ENCODE peak calls at places on chromosomes 11 and 22, in six cellular contexts. T, W, Z, E, S and C are unnamed samples.

GRCh38 chr11:46876471-46876870 is 30.4 kb upstream of the CKAP5 start:
- DNase-seq in W (no peak), E (no peak), T (no peak), Z (no peak), S (no peak), C (no peak)

GRCh38 chr11:68933605-68934320 is 30.1 kb downstream of the IGHMBP2 start:
- DNase-seq in S (no peak), T (no peak), E (no peak), W (no peak), Z (no peak), C (no peak)

GRCh38 chr11:126793596-126793995 is 207.0 kb downstream of the KIRREL3 start:
- DNase-seq in Z (no peak), T (no peak), W (no peak), S (no peak), E (no peak), C (no peak)

GRCh38 chr11:5038336-5038735 is 8.0 kb upstream of the OR52J3 start:
- DNase-seq in W (no peak), E (no peak), S (no peak), Z (no peak), T (no peak), C (no peak)

GRCh38 chr11:131688056-131688693 is 317.8 kb downstream of the NTM start:
- DNase-seq in Z (no peak), E (peak), W (peak), S (peak), T (no peak), C (peak)

GRCh38 chr11:69442807-69443137 is 38.7 kb upstream of the LINC01488 start:
- DNase-seq in E (peak), S (peak), T (no peak), W (peak), Z (no peak), C (peak)

GRCh38 chr22:19292262-19293230 is 1.0 kb upstream of the CLTCL1 start:
- DNase-seq in S (no peak), T (no peak), W (no peak), E (peak), Z (no peak), C (no peak)

GRCh38 chr11:70760416-70761020 is 362.2 kb downstream of the CTTN start:
- DNase-seq in Z (no peak), W (no peak), T (no peak), S (no peak), E (no peak), C (no peak)

GRCh38 chr22:50001388-50002231 is 11.0 kb downstream of the IL17REL start:
- DNase-seq in Z (no peak), T (no peak), E (no peak), S (no peak), W (no peak), C (no peak)

GRCh38 chr11:33835143-33835878 is 56.6 kb downstream of the LMO2 start:
- DNase-seq in T (peak), W (peak), S (peak), Z (peak), E (no peak), C (peak)

GRCh38 chr11:30960387-30960992 is 374.3 kb upstream of the MPPED2 start:
- DNase-seq in W (peak), S (peak), Z (no peak), T (peak), E (no peak), C (peak)

GRCh38 chr11:124751741-124752470 is at the start of gene VSIG2:
- DNase-seq in W (no peak), S (peak), E (no peak), Z (no peak), T (no peak), C (no peak)

GRCh38 chr11:68314886-68315580 is 2.6 kb downstream of the LRP5 start:
- DNase-seq in Z (no peak), S (peak), W (peak), E (peak), T (peak), C (peak)

GRCh38 chr22:46050451-46050845 is 73.5 kb upstream of the WNT7B start:
- DNase-seq in E (no peak), S (no peak), Z (no peak), W (no peak), T (no peak), C (no peak)

GRCh38 chr22:40449676-40450035 is 79.3 kb downstream of the SGSM3 start:
- DNase-seq in W (no peak), T (no peak), E (no peak), S (no peak), Z (no peak), C (no peak)

GRCh38 chr11:18757742-18758294 is 31.8 kb upstream of the IGSF22 start:
- DNase-seq in S (no peak), T (no peak), W (no peak), E (no peak), Z (no peak), C (no peak)

GRCh38 chr22:37887610-37888378 is 18.3 kb upstream of the MICALL1 start:
- DNase-seq in E (no peak), W (no peak), T (no peak), S (no peak), Z (no peak), C (peak)

GRCh38 chr11:60343094-60343704 is 16.1 kb downstream of the MS4A6E start:
- DNase-seq in S (no peak), W (peak), T (peak), E (peak), Z (no peak), C (peak)

GRCh38 chr11:68402355-68403031 is 58.1 kb upstream of the PPP6R3 start:
- DNase-seq in T (no peak), Z (no peak), S (no peak), W (no peak), E (no peak), C (peak)

GRCh38 chr22:40525250-40525884 is 111.2 kb downstream of the MRTFA start:
- DNase-seq in Z (no peak), E (peak), T (no peak), S (no peak), W (peak), C (no peak)

GRCh38 chr22:19516378-19517170 is 7.6 kb downstream of the CLDN5 start:
- DNase-seq in T (no peak), E (no peak), Z (no peak), S (no peak), W (no peak), C (no peak)

GRCh38 chr11:125401235-125401634 is 94.8 kb downstream of the FEZ1 start:
- DNase-seq in Z (no peak), E (no peak), S (no peak), W (no peak), T (no peak), C (no peak)

GRCh38 chr11:62105611-62106245 is 18.1 kb upstream of the INCENP start:
- DNase-seq in Z (no peak), S (no peak), W (no peak), E (no peak), T (no peak), C (no peak)

GRCh38 chr11:62108971-62109391 is 14.8 kb upstream of the INCENP start:
- DNase-seq in E (no peak), Z (no peak), T (no peak), S (no peak), W (no peak), C (no peak)

GRCh38 chr11:62104816-62105610 is 18.8 kb upstream of the INCENP start:
- DNase-seq in S (no peak), Z (no peak), E (peak), T (no peak), W (no peak), C (no peak)

GRCh38 chr11:62104001-62104400 is 19.8 kb upstream of the INCENP start:
- DNase-seq in S (no peak), Z (no peak), T (no peak), E (no peak), W (no peak), C (no peak)

GRCh38 chr11:62108017-62108750 is 15.6 kb upstream of the INCENP start:
- DNase-seq in Z (peak), W (peak), S (peak), T (peak), E (peak), C (peak)
- TF ChIP-seq JUND in Z (no peak), W (no peak), S (no peak), T (no peak), E (no peak), C (no peak)

GRCh38 chr11:75689861-75690641 is 21.2 kb upstream of the MAP6 start:
- DNase-seq in Z (peak), S (no peak), W (no peak), E (no peak), T (no peak), C (no peak)
- TF ChIP-seq JUND in Z (peak), S (no peak), W (no peak), E (peak), T (no peak), C (no peak)

GRCh38 chr11:86919557-86920210 is 35.5 kb downstream of the FZD4 start:
- DNase-seq in S (peak), Z (no peak), T (peak), E (peak), W (peak), C (peak)
- TF ChIP-seq JUND in S (no peak), Z (no peak), T (no peak), E (no peak), W (no peak), C (no peak)

GRCh38 chr11:123704341-123704740 is 37.1 kb downstream of the ZNF202 start:
- DNase-seq in W (no peak), T (no peak), E (no peak), S (peak), Z (no peak), C (no peak)
- TF ChIP-seq JUND in W (no peak), T (no peak), E (no peak), S (no peak), Z (no peak), C (no peak)

GRCh38 chr11:41532413-41532812 is 73.0 kb upstream of the LRRC4C start:
- DNase-seq in E (no peak), Z (no peak), W (no peak), T (no peak), S (no peak), C (no peak)

GRCh38 chr11:41533761-41534160 is 74.3 kb upstream of the LRRC4C start:
- DNase-seq in W (no peak), T (no peak), S (no peak), Z (no peak), E (no peak), C (no peak)

GRCh38 chr11:41536001-41536568 is 76.6 kb upstream of the LRRC4C start:
- DNase-seq in Z (no peak), S (no peak), W (no peak), E (no peak), T (no peak), C (no peak)

DNA sequence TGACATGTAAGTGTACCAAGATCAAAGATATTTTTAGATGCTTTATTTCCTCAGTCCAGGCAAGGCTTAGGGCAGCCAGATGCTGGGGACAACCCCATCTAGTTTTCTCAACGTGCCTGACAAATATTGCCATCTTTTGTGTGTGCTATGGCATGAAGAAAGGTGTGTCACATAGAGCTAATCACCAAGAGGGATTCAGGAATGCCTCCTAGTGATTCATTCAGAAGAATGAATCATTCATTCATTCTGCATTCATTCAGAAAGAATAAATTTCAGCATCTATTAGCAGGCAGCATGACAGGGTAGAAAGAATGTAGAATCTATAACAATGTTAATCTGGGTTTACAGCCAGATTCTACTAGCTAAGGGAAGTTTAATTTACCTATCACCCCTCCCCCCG is 75.4 kb upstream of the LRRC4C start:
- DNase-seq in T (no peak), W (no peak), E (no peak), S (no peak), Z (no peak), C (no peak)
- TF ChIP-seq JUND in T (no peak), W (no peak), E (no peak), S (no peak), Z (no peak), C (no peak)

GRCh38 chr11:111735262-111736116 is 30.7 kb downstream of the PPP2R1B start:
- DNase-seq in E (no peak), Z (no peak), W (no peak), T (no peak), S (peak), C (peak)
- TF ChIP-seq JUND in E (no peak), Z (no peak), W (no peak), T (no peak), S (peak), C (no peak)

DNA sequence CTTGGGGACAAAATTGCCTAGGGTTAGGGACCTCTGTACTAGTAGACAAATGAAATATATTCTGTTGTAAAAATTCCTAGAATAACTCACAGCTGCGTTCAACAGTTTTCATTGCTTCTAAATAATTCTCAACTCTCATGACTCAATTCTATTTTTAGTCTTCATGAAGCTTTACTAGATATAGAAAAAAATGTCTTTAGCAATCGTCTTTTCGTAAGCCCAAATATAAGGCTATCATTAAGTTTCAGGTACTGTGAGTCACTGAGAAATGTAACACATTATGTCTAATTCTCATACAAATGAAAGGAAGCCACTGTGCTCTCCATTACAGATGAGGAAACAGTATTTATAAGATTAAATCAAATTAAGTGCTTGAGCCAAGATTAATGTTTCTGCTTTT is 6.4 kb downstream of the MMP12 start:
- DNase-seq in E (no peak), T (no peak), W (no peak), Z (no peak), S (no peak), C (no peak)
- TF ChIP-seq JUND in E (no peak), T (no peak), W (no peak), Z (no peak), S (no peak), C (no peak)

DNA sequence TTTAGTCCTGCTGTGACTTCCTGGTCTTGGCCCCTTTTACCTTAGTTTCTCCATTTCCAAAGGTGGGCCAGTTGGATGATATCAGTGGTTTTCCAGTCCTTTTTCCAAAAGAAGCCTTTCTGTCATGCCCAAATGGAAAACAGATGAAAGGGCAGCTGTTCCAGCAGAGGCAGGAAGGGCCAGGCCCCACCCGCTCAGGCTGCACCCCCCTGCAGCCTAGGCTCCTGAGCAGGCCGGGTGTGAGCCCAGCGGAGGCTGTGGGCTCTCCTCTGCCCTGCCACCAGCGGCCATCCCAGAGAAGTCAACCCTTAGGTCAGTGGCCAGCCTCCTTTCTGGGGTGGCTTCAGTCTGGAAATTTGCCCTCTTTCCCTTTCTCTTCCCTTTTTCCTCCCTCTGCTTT is 32.7 kb upstream of the SUSD2 start:
- DNase-seq in S (no peak), E (no peak), W (no peak), Z (no peak), T (no peak), C (no peak)
- TF ChIP-seq JUND in S (no peak), E (no peak), W (no peak), Z (no peak), T (no peak), C (no peak)

DNA sequence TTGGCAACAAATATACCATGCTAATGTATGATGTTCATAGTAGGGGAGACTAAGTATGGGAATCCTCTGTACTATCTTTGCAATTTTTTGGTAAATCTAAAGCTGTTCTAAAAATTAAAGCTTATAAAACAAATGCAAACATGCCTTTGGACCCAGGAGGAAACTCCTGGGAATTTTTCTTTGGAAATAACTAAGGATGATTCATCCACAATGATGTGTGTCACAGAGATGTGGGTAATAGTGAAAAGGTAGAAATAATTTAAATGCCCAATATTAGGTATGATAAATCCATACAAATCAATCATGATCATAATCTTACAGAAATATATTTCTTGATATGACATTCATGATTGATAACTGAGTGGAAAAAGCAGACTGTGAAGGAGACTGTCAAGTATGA is 135.8 kb downstream of the TRIM44 start:
- DNase-seq in T (no peak), Z (no peak), E (no peak), S (no peak), W (no peak), C (no peak)
- TF ChIP-seq JUND in T (no peak), Z (no peak), E (no peak), S (peak), W (no peak), C (no peak)

DNA sequence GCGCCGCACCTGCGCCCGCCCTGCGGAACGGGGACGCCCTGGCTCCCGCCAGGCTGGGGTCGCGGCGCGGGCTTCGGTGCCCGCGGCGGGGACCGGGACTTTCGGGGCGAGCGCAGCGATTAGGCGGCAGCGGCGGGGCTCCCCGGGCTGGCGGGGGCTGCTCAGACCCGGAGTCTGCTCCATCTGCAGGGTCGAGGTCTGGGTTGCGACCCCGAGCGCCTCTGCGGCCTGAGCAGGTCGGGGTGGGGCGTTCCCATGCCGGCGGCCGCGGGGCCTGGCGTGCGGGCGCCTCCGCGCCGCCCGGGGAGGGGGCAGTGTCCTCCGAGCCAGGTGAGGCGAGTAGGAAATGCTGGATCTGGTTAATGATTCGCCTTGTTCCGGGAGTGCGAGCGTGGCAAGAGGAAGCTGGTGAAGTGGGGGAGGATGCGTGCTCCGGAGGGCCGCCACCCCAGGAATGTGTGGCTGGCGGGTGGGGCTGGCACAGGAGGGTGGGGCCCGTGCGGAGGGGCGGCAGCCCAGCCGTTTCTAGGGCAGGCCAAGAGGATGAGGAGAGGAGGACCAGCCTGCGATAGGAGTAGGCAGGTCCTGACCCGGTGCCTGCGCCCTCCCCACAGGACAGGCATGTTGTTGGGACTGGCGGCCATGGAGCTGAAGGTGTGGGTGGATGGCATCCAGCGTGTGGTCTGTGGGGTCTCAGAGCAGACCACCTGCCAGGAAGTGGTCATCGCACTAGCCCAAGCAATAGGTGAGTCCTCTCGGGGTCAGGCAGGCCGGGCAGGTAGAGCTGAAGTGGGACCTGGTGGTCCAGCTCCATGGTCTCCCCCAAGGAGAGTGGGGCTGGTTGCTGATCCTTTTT is 606 bp downstream of the RASSF7 start:
- DNase-seq in Z (no peak), E (peak), S (no peak), W (peak), T (no peak), C (peak)
- TF ChIP-seq JUND in Z (no peak), E (no peak), S (no peak), W (no peak), T (no peak), C (no peak)